ENCODE peak calls at places on chromosomes 3 and 15, in eight cellular contexts. One of them, this sample, is unnamed.

GRCh38 chr15:66040211-66040892 is 171.1 kb downstream of the RAB11A start:
- DNase-seq in thoracic aorta: no peak
- DNase-seq in WTC11: no peak
- DNase-seq in neural progenitor cell: no peak
- DNase-seq in RWPE1: no peak
- DNase-seq in lower leg skin: no peak
- DNase-seq in AG04450: no peak
- DNase-seq in esophagus squamous epithelium: no peak
- DNase-seq in this sample: no peak

GRCh38 chr15:45429974-45430792 is 51.8 kb upstream of the GATM start:
- DNase-seq in WTC11: peak
- DNase-seq in RWPE1: peak
- DNase-seq in esophagus squamous epithelium: no peak
- DNase-seq in lower leg skin: peak
- DNase-seq in thoracic aorta: no peak
- DNase-seq in neural progenitor cell: peak
- DNase-seq in AG04450: peak
- DNase-seq in this sample: peak

GRCh38 chr3:178714971-178715832 is 179.0 kb downstream of the KCNMB2 start:
- DNase-seq in RWPE1: no peak
- DNase-seq in thoracic aorta: no peak
- DNase-seq in lower leg skin: no peak
- DNase-seq in esophagus squamous epithelium: no peak
- DNase-seq in neural progenitor cell: no peak
- DNase-seq in WTC11: no peak
- DNase-seq in AG04450: no peak
- DNase-seq in this sample: no peak

GRCh38 chr3:12878026-12878636 is 36.8 kb upstream of the RPL32 start:
- DNase-seq in AG04450: no peak
- DNase-seq in neural progenitor cell: no peak
- DNase-seq in WTC11: no peak
- DNase-seq in RWPE1: no peak
- DNase-seq in esophagus squamous epithelium: no peak
- DNase-seq in lower leg skin: no peak
- DNase-seq in thoracic aorta: no peak
- DNase-seq in this sample: no peak

GRCh38 chr15:26935322-26935721 is 35.7 kb upstream of the GABRG3 start:
- DNase-seq in AG04450: no peak
- DNase-seq in neural progenitor cell: no peak
- DNase-seq in WTC11: no peak
- DNase-seq in RWPE1: no peak
- DNase-seq in esophagus squamous epithelium: no peak
- DNase-seq in lower leg skin: no peak
- DNase-seq in thoracic aorta: no peak
- DNase-seq in this sample: no peak

GRCh38 chr15:62846131-62846804 is 196.3 kb upstream of the TPM1 start:
- DNase-seq in WTC11: no peak
- DNase-seq in lower leg skin: no peak
- DNase-seq in thoracic aorta: no peak
- DNase-seq in RWPE1: no peak
- DNase-seq in AG04450: no peak
- DNase-seq in neural progenitor cell: no peak
- DNase-seq in esophagus squamous epithelium: no peak
- DNase-seq in this sample: no peak

GRCh38 chr3:9214185-9214584 is 35.3 kb downstream of the SRGAP3 start:
- DNase-seq in neural progenitor cell: no peak
- DNase-seq in WTC11: no peak
- DNase-seq in AG04450: no peak
- DNase-seq in thoracic aorta: no peak
- DNase-seq in esophagus squamous epithelium: no peak
- DNase-seq in RWPE1: no peak
- DNase-seq in lower leg skin: no peak
- DNase-seq in this sample: no peak

GRCh38 chr15:67701669-67702068 is 123.6 kb upstream of the SKOR1 start:
- DNase-seq in neural progenitor cell: no peak
- DNase-seq in thoracic aorta: no peak
- DNase-seq in lower leg skin: no peak
- DNase-seq in esophagus squamous epithelium: no peak
- DNase-seq in AG04450: peak
- DNase-seq in RWPE1: no peak
- DNase-seq in WTC11: no peak
- DNase-seq in this sample: peak

GRCh38 chr3:120182613-120183524 is 88.6 kb upstream of the GSK3B start:
- DNase-seq in neural progenitor cell: no peak
- DNase-seq in esophagus squamous epithelium: no peak
- DNase-seq in RWPE1: peak
- DNase-seq in thoracic aorta: no peak
- DNase-seq in WTC11: no peak
- DNase-seq in AG04450: no peak
- DNase-seq in lower leg skin: no peak
- DNase-seq in this sample: peak
- TF ChIP-seq CTCF in neural progenitor cell: peak
- TF ChIP-seq CTCF in esophagus squamous epithelium: peak
- TF ChIP-seq CTCF in RWPE1: no peak
- TF ChIP-seq CTCF in thoracic aorta: no peak
- TF ChIP-seq CTCF in WTC11: no peak
- TF ChIP-seq CTCF in AG04450: peak
- TF ChIP-seq CTCF in lower leg skin: no peak
- TF ChIP-seq CTCF in this sample: peak

GRCh38 chr3:33440578-33441321 is 545 bp upstream of the UBP1 start:
- DNase-seq in neural progenitor cell: peak
- DNase-seq in thoracic aorta: peak
- DNase-seq in RWPE1: peak
- DNase-seq in esophagus squamous epithelium: peak
- DNase-seq in WTC11: peak
- DNase-seq in lower leg skin: peak
- DNase-seq in AG04450: peak
- DNase-seq in this sample: peak
- TF ChIP-seq CTCF in neural progenitor cell: no peak
- TF ChIP-seq CTCF in thoracic aorta: no peak
- TF ChIP-seq CTCF in RWPE1: no peak
- TF ChIP-seq CTCF in esophagus squamous epithelium: no peak
- TF ChIP-seq CTCF in WTC11: no peak
- TF ChIP-seq CTCF in lower leg skin: no peak
- TF ChIP-seq CTCF in AG04450: no peak
- TF ChIP-seq CTCF in this sample: no peak

GRCh38 chr3:64444619-64445317 is 219.5 kb upstream of the PRICKLE2 start:
- DNase-seq in esophagus squamous epithelium: no peak
- DNase-seq in WTC11: peak
- DNase-seq in lower leg skin: no peak
- DNase-seq in AG04450: no peak
- DNase-seq in thoracic aorta: no peak
- DNase-seq in neural progenitor cell: peak
- DNase-seq in RWPE1: no peak
- DNase-seq in this sample: no peak
- TF ChIP-seq CTCF in esophagus squamous epithelium: no peak
- TF ChIP-seq CTCF in WTC11: no peak
- TF ChIP-seq CTCF in lower leg skin: no peak
- TF ChIP-seq CTCF in AG04450: peak
- TF ChIP-seq CTCF in thoracic aorta: no peak
- TF ChIP-seq CTCF in neural progenitor cell: peak
- TF ChIP-seq CTCF in RWPE1: no peak
- TF ChIP-seq CTCF in this sample: no peak

DNA sequence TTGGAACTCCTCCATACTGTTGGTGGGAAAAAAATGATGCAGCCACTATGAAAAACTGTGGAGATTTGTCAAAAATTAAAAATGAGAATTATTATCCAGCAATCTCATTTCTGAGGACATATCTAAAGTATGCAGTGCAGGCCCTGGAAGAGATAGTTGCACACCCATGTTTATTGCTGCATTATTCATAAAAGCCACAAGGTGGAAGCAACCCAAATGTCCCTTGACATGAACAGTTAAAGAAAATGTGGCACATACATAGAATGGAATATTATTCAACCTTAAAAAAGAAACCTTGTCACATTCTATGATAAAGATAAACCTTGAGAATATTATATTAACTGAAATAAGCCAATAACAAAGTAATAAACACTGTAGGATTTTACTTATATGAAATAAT is 80.9 kb upstream of the ARHGEF26 start:
- DNase-seq in thoracic aorta: no peak
- DNase-seq in esophagus squamous epithelium: no peak
- DNase-seq in AG04450: no peak
- DNase-seq in WTC11: no peak
- DNase-seq in neural progenitor cell: no peak
- DNase-seq in RWPE1: peak
- DNase-seq in lower leg skin: no peak
- DNase-seq in this sample: peak
- TF ChIP-seq CTCF in thoracic aorta: no peak
- TF ChIP-seq CTCF in esophagus squamous epithelium: no peak
- TF ChIP-seq CTCF in AG04450: peak
- TF ChIP-seq CTCF in WTC11: no peak
- TF ChIP-seq CTCF in neural progenitor cell: peak
- TF ChIP-seq CTCF in RWPE1: peak
- TF ChIP-seq CTCF in lower leg skin: no peak
- TF ChIP-seq CTCF in this sample: peak

GRCh38 chr15:48178612-48178931 is 477 bp upstream of the MYEF2 start:
- DNase-seq in esophagus squamous epithelium: no peak
- DNase-seq in neural progenitor cell: no peak
- DNase-seq in RWPE1: no peak
- DNase-seq in thoracic aorta: no peak
- DNase-seq in lower leg skin: no peak
- DNase-seq in AG04450: no peak
- DNase-seq in WTC11: no peak
- DNase-seq in this sample: no peak

GRCh38 chr15:48176957-48177356 is 1.1 kb downstream of the MYEF2 start:
- DNase-seq in esophagus squamous epithelium: no peak
- DNase-seq in lower leg skin: no peak
- DNase-seq in neural progenitor cell: no peak
- DNase-seq in AG04450: no peak
- DNase-seq in WTC11: no peak
- DNase-seq in RWPE1: no peak
- DNase-seq in thoracic aorta: no peak
- DNase-seq in this sample: no peak

GRCh38 chr15:48176097-48176496 is 2.0 kb downstream of the MYEF2 start:
- DNase-seq in WTC11: no peak
- DNase-seq in AG04450: no peak
- DNase-seq in neural progenitor cell: no peak
- DNase-seq in RWPE1: no peak
- DNase-seq in esophagus squamous epithelium: no peak
- DNase-seq in thoracic aorta: no peak
- DNase-seq in lower leg skin: no peak
- DNase-seq in this sample: no peak

GRCh38 chr15:48177383-48177874 is 666 bp downstream of the MYEF2 start:
- DNase-seq in AG04450: no peak
- DNase-seq in neural progenitor cell: no peak
- DNase-seq in WTC11: no peak
- DNase-seq in lower leg skin: no peak
- DNase-seq in RWPE1: peak
- DNase-seq in thoracic aorta: no peak
- DNase-seq in esophagus squamous epithelium: no peak
- DNase-seq in this sample: peak

DNA sequence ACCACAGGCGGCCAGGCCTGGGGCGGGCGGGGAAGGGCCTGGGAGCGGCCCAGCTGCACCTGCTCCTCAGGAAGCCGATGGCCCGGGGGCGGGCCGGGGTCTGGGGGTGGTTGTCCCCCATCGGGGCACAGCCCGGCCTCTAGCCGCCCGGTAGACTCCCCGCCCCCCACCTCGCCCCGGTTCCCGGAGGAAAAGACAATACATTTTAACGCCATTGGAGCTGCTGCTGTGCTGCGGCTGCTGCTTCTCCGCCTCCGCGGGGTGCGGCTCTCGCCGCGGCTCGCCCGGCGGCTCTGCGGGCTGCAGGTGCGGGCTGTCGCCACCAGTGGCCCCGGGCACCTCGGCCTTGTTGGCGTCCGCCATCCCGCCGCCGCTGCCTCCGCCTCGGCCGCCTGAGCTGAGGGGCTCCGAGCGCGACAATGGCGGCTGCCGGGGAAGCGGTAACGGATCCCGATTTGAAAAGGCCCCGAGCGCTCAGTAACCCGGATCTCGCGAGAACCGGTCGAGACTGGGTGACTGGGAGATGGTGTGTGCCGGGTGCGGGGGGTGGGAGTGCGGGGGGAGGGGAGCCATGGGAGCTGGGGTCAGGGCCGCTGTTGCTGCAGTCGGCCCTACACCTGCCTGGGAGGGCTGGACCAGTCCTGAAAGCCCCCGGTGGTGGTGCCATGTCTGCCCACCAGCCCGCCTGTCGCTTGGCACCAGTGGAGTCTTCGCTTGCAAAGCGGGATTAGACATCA is at the start of gene MYEF2:
- DNase-seq in RWPE1: peak
- DNase-seq in esophagus squamous epithelium: no peak
- DNase-seq in neural progenitor cell: peak
- DNase-seq in WTC11: peak
- DNase-seq in thoracic aorta: peak
- DNase-seq in AG04450: peak
- DNase-seq in lower leg skin: no peak
- DNase-seq in this sample: peak
- TF ChIP-seq CTCF in RWPE1: no peak
- TF ChIP-seq CTCF in esophagus squamous epithelium: no peak
- TF ChIP-seq CTCF in neural progenitor cell: peak
- TF ChIP-seq CTCF in WTC11: no peak
- TF ChIP-seq CTCF in thoracic aorta: peak
- TF ChIP-seq CTCF in AG04450: no peak
- TF ChIP-seq CTCF in lower leg skin: no peak
- TF ChIP-seq CTCF in this sample: no peak

DNA sequence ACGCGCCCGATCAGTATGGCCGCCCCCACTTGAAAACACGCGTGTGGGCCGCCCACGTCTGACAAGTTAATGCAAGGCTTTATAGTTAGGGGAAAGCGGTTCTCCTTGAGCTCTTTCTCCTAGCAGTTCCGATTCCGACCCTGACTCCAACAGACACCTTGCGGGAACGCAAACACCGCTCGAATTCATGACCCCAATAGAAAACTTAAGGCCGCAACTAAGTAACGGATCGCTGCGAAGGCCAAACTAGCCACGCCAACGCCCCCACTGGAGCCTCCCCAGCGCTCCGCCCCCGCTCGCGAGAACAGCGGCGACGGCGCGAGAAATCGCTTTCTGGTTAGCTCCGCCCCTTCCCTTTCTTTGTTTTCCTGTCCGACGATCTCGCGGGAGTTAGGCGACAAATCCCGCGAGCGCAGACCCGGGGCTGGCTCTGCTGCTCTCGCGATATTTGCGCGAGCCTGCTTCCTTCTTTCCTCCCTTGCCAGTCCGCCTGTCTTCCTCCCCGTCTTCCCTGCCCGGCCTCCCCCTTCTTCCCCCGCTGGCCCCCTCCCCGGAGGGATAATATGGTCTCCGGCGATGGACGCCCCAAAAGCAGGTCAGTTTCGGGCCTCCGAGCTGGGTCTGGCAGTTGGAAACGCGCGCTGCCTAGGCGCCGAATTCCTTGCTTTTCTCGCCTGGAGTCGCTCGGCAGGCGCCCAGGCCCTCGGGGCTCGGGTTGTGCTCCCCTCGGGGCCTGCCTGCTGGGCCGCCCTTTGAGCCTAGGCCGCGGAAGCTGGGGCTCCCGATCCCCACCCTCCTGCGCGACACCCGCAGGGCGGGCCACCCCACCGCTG is at the start of gene IREB2:
- DNase-seq in lower leg skin: peak
- DNase-seq in WTC11: peak
- DNase-seq in esophagus squamous epithelium: peak
- DNase-seq in RWPE1: peak
- DNase-seq in AG04450: peak
- DNase-seq in thoracic aorta: peak
- DNase-seq in neural progenitor cell: peak
- DNase-seq in this sample: peak
- TF ChIP-seq CTCF in lower leg skin: no peak
- TF ChIP-seq CTCF in WTC11: no peak
- TF ChIP-seq CTCF in esophagus squamous epithelium: peak
- TF ChIP-seq CTCF in RWPE1: no peak
- TF ChIP-seq CTCF in AG04450: no peak
- TF ChIP-seq CTCF in thoracic aorta: no peak
- TF ChIP-seq CTCF in neural progenitor cell: no peak
- TF ChIP-seq CTCF in this sample: no peak

This sample was measured in fibroblast of villous mesenchyme.